ENCODE peak calls at places on chromosomes 7 and 10, in six cellular contexts. F, S, T, Z, Q and P are unnamed samples.

GRCh38 chr10:132942101-132942739 is at the start of gene CFAP46:
- DNase-seq in F (no peak), S (no peak), T (no peak), Z (peak; percentile 53), Q (no peak), P (peak; percentile 86)

GRCh38 chr7:69598487-69599148 is 343 bp downstream of the AUTS2 start:
- DNase-seq in F (no peak), S (no peak), T (peak; percentile 66), Z (no peak), Q (no peak), P (peak; percentile 58)

GRCh38 chr10:50740351-50740688 is 584 bp downstream of the ASAH2B start:
- DNase-seq in F (no peak), S (no peak), T (no peak), Z (peak; percentile 81), Q (no peak), P (peak; percentile 13)

GRCh38 chr10:71419750-71420149 is 23.0 kb downstream of the CDH23 start:
- DNase-seq in F (no peak), S (no peak), T (no peak), Z (no peak), Q (no peak), P (no peak)

GRCh38 chr7:135160858-135161653 is 9.5 kb downstream of the CYREN start:
- DNase-seq in F (no peak), S (no peak), T (no peak), Z (no peak), Q (no peak), P (no peak)

GRCh38 chr7:95309951-95310350 is 14.4 kb downstream of the PON1 start:
- DNase-seq in F (no peak), S (no peak), T (no peak), Z (no peak), Q (no peak), P (no peak)

GRCh38 chr7:149644754-149645153 is 128.6 kb downstream of the ZNF467 start:
- DNase-seq in F (no peak), S (no peak), T (no peak), Z (no peak), Q (no peak), P (no peak)

GRCh38 chr10:126663328-126663727 is 7.2 kb downstream of the C10orf90 start:
- DNase-seq in F (peak; percentile 41), S (no peak), T (peak; percentile 76), Z (peak; percentile 68), Q (no peak), P (peak; percentile 56)

GRCh38 chr10:121698336-121698735 is 100.1 kb upstream of the FGFR2 start:
- DNase-seq in F (no peak), S (no peak), T (no peak), Z (no peak), Q (no peak), P (no peak)

GRCh38 chr10:111482074-111482350 is 405.2 kb downstream of the ADRA2A start:
- DNase-seq in F (no peak), S (no peak), T (no peak), Z (no peak), Q (no peak), P (no peak)

GRCh38 chr10:87675396-87676376 is 16.0 kb downstream of the PAPSS2 start:
- DNase-seq in F (no peak), S (no peak), T (no peak), Z (peak; percentile 10), Q (no peak), P (no peak)

GRCh38 chr7:29957521-29957920 is 32.1 kb downstream of the SCRN1 start:
- DNase-seq in F (no peak), S (no peak), T (no peak), Z (no peak), Q (no peak), P (no peak)

GRCh38 chr7:27241189-27242045 is 1.2 kb upstream of the EVX1 start:
- DNase-seq in F (no peak), S (no peak), T (no peak), Z (no peak), Q (no peak), P (no peak)

GRCh38 chr10:12471135-12471534 is 121.8 kb downstream of the CAMK1D start:
- DNase-seq in F (no peak), S (no peak), T (peak; percentile 14), Z (no peak), Q (no peak), P (no peak)

GRCh38 chr7:11539853-11540252 is 292.1 kb downstream of the THSD7A start:
- DNase-seq in F (no peak), S (no peak), T (no peak), Z (peak; percentile 28), Q (no peak), P (no peak)

GRCh38 chr10:74947781-74948401 is 121.5 kb downstream of the KAT6B start:
- DNase-seq in F (peak; percentile 47), S (no peak), T (no peak), Z (peak; percentile 49), Q (no peak), P (no peak)

GRCh38 chr10:119761106-119761505 is 35.3 kb downstream of the INPP5F start:
- DNase-seq in F (no peak), S (no peak), T (no peak), Z (peak; percentile 60), Q (no peak), P (no peak)

GRCh38 chr10:92573091-92573797 is 649 bp downstream of the IDE start:
- DNase-seq in F (no peak), S (peak; percentile 20), T (no peak), Z (peak; percentile 67), Q (no peak), P (no peak)

GRCh38 chr10:129699722-129700340 is 232.8 kb downstream of the MGMT start:
- DNase-seq in F (no peak), S (no peak), T (no peak), Z (no peak), Q (no peak), P (no peak)

GRCh38 chr7:132557489-132558044 is 18.7 kb downstream of the PLXNA4 start:
- DNase-seq in F (no peak), S (no peak), T (no peak), Z (peak; percentile 50), Q (no peak), P (no peak)

GRCh38 chr7:26856481-26856880 is 7.9 kb downstream of the SKAP2 start:
- DNase-seq in F (no peak), S (no peak), T (no peak), Z (no peak), Q (no peak), P (no peak)

GRCh38 chr10:78255214-78255613 is 221.6 kb downstream of the RPS24 start:
- DNase-seq in F (no peak), S (no peak), T (no peak), Z (no peak), Q (no peak), P (no peak)

GRCh38 chr7:64946772-64947171 is 43.7 kb downstream of the ZNF273 start:
- DNase-seq in F (peak; percentile 36), S (no peak), T (no peak), Z (peak; percentile 15), Q (no peak), P (peak; percentile 26)